ENCODE peak calls at places on chromosomes 7 and 10, in ten cellular contexts. E is effector CD4-positive, alpha-beta T cell; G is upper lobe of right lung; W is PC-3; Y is HEK293T; P is GM13977; O is T-helper 9 cell; F is M059J; A is stimulated activated CD8-positive, alpha-beta memory T cell treated with anti-CD3 and anti-CD28 coated beads, Interleukin-4, amount 100 ng/mL, for 1 hour; Q is kidney glomerular epithelial cell. H is an unnamed sample.

GRCh38 chr10:44306147-44306710 is 78.7 kb downstream of the CXCL12 start:
- DNase-seq in O (no peak), P (no peak), Y (no peak), E (no peak), F (peak), A (no peak), W (peak), G (no peak), Q (no peak), H (no peak)

GRCh38 chr10:122352817-122353525 is 21.5 kb upstream of the PLEKHA1 start:
- DNase-seq in Q (no peak), A (no peak), E (no peak), O (no peak), F (no peak), Y (no peak), G (no peak), P (no peak), W (no peak), H (no peak)

GRCh38 chr7:148905093-148905666 is 21.1 kb upstream of the EZH2 start:
- DNase-seq in E (no peak), O (no peak), A (no peak), Y (peak), W (no peak), F (no peak), Q (no peak), G (no peak), P (no peak), H (no peak)

GRCh38 chr7:84176716-84177115 is 17.9 kb downstream of the SEMA3A start:
- DNase-seq in P (no peak), A (no peak), G (no peak), E (no peak), W (no peak), Q (no peak), F (peak), O (no peak), Y (no peak), H (no peak)

GRCh38 chr7:132206594-132206993 is 369.7 kb downstream of the PLXNA4 start:
- DNase-seq in W (no peak), G (no peak), E (no peak), A (no peak), F (no peak), Y (no peak), P (no peak), Q (no peak), O (no peak), H (no peak)

GRCh38 chr10:124678566-124679240 is 65.5 kb downstream of the FAM53B start:
- DNase-seq in W (no peak), G (no peak), A (no peak), Y (no peak), E (no peak), P (no peak), F (no peak), O (peak), Q (no peak), H (peak)

GRCh38 chr7:20388064-20388463 is 57.4 kb downstream of the ITGB8 start:
- DNase-seq in G (no peak), O (no peak), Y (no peak), P (no peak), F (no peak), E (no peak), A (no peak), Q (peak), W (no peak), H (no peak)

GRCh38 chr10:133438711-133439273 is 14.4 kb upstream of the SPRN start:
- DNase-seq in W (peak), Y (peak), G (no peak), A (no peak), P (peak), E (no peak), F (peak), O (no peak), Q (no peak), H (no peak)

GRCh38 chr10:3886666-3887251 is 101.8 kb upstream of the KLF6 start:
- DNase-seq in E (no peak), W (peak), G (no peak), P (no peak), F (peak), A (no peak), Q (peak), Y (no peak), O (no peak), H (no peak)